ENCODE peak calls at places on chromosomes 7 and 10, in four cellular contexts. A is osteoblast, E is spleen, U is PC-9. Q is an unnamed sample.

GRCh38 chr7:116661741-116662329 is 10.2 kb upstream of the MET start:
- DNase-seq in A (no peak), E (no peak), U (no peak), Q (no peak)

GRCh38 chr7:78370931-78371330 is 572.4 kb downstream of the PHTF2 start:
- DNase-seq in A (no peak), E (no peak), U (no peak), Q (no peak)

GRCh38 chr7:124769136-124769535 is 3.5 kb upstream of the GPR37 start:
- DNase-seq in A (no peak), E (no peak), U (no peak), Q (no peak)

GRCh38 chr10:69797959-69798358 is 3.7 kb upstream of the COL13A1 start:
- DNase-seq in A (no peak), E (no peak), U (no peak), Q (no peak)

GRCh38 chr10:70970830-70971229 is 82.5 kb upstream of the PCBD1 start:
- DNase-seq in A (no peak), E (no peak), U (no peak), Q (no peak)

GRCh38 chr7:47786557-47787248 is 161.6 kb downstream of the PKD1L1 start:
- DNase-seq in A (peak), E (no peak), U (peak), Q (no peak)

GRCh38 chr7:30169585-30169978 is 34.8 kb downstream of the MTURN start:
- DNase-seq in A (no peak), E (no peak), U (no peak), Q (no peak)

GRCh38 chr7:72925546-72926120 is 738 bp downstream of the POM121 start:
- DNase-seq in A (peak), E (no peak), U (no peak), Q (no peak)

GRCh38 chr7:47941136-47941844 is 7.0 kb downstream of the PKD1L1 start:
- DNase-seq in A (peak), E (peak), U (no peak), Q (no peak)

GRCh38 chr10:9069136-9069535 is 1014.6 kb downstream of the GATA3 start:
- DNase-seq in A (no peak), E (no peak), U (peak), Q (no peak)

GRCh38 chr7:149733554-149734513 is 39.6 kb downstream of the ZNF467 start:
- DNase-seq in A (peak), E (peak), U (no peak), Q (no peak)

GRCh38 chr7:105098863-105099515 is 85.0 kb downstream of the KMT2E start:
- DNase-seq in A (no peak), E (no peak), U (no peak), Q (no peak)

GRCh38 chr7:132276986-132277716 is 299.1 kb downstream of the PLXNA4 start:
- DNase-seq in A (no peak), E (no peak), U (no peak), Q (no peak)

GRCh38 chr10:23695825-23696420 is 257.0 kb downstream of the OTUD1 start:
- DNase-seq in A (no peak), E (no peak), U (no peak), Q (no peak)

GRCh38 chr7:116363637-116364432 is 135.7 kb upstream of the CAV2 start:
- DNase-seq in A (no peak), E (no peak), U (no peak), Q (no peak)

GRCh38 chr7:30172451-30172850 is 37.7 kb downstream of the MTURN start:
- DNase-seq in A (no peak), E (no peak), U (no peak), Q (no peak)

GRCh38 chr10:124909563-124909962 is 32.4 kb upstream of the ZRANB1 start:
- DNase-seq in A (no peak), E (no peak), U (no peak), Q (no peak)

GRCh38 chr7:105838273-105839141 is 37.9 kb downstream of the ATXN7L1 start:
- DNase-seq in A (peak), E (no peak), U (no peak), Q (no peak)

GRCh38 chr7:36758879-36759278 is 34.6 kb upstream of the AOAH start:
- DNase-seq in A (no peak), E (no peak), U (no peak), Q (no peak)

GRCh38 chr7:131249003-131249402 is 78.7 kb upstream of the MKLN1 start:
- DNase-seq in A (peak), E (no peak), U (peak), Q (no peak)

GRCh38 chr7:127392566-127393369 is at the start of gene ZNF800:
- DNase-seq in A (peak), E (peak), U (peak), Q (peak)

GRCh38 chr7:105902325-105902911 is 26.0 kb upstream of the ATXN7L1 start:
- DNase-seq in A (no peak), E (no peak), U (no peak), Q (no peak)

GRCh38 chr7:8443871-8444756 is 10.7 kb downstream of the NXPH1 start:
- DNase-seq in A (no peak), E (peak), U (no peak), Q (no peak)

GRCh38 chr10:110392860-110393732 is 88.4 kb upstream of the SMNDC1 start:
- DNase-seq in A (peak), E (peak), U (no peak), Q (no peak)

GRCh38 chr7:103989785-103990775 is 622 bp upstream of the RELN start:
- DNase-seq in A (peak), E (no peak), U (no peak), Q (no peak)

GRCh38 chr10:91613411-91614253 is 19.2 kb downstream of the PPP1R3C start:
- DNase-seq in A (peak), E (no peak), U (peak), Q (no peak)

GRCh38 chr10:80567292-80567691 is 29.6 kb downstream of the SH2D4B start:
- DNase-seq in A (no peak), E (no peak), U (no peak), Q (no peak)

GRCh38 chr10:80509403-80510161 is 28.1 kb upstream of the SH2D4B start:
- DNase-seq in A (peak), E (peak), U (peak), Q (no peak)

GRCh38 chr7:154688952-154689351 is 314.0 kb downstream of the PAXIP1 start:
- DNase-seq in A (no peak), E (no peak), U (no peak), Q (no peak)

GRCh38 chr7:101159696-101160674 is 5.4 kb downstream of the VGF start:
- DNase-seq in A (peak), E (no peak), U (no peak), Q (no peak)

GRCh38 chr7:95687759-95688343 is 84.5 kb upstream of the DYNC1I1 start:
- DNase-seq in A (no peak), E (no peak), U (peak), Q (no peak)

GRCh38 chr10:49609283-49610014 is 661 bp upstream of the SLC18A3 start:
- DNase-seq in A (peak), E (peak), U (no peak), Q (no peak)

GRCh38 chr7:82599910-82600309 is 156.3 kb upstream of the CACNA2D1 start:
- DNase-seq in A (no peak), E (no peak), U (no peak), Q (no peak)

GRCh38 chr7:2824678-2825461 is 19.2 kb downstream of the GNA12 start:
- DNase-seq in A (no peak), E (no peak), U (no peak), Q (no peak)

DNA sequence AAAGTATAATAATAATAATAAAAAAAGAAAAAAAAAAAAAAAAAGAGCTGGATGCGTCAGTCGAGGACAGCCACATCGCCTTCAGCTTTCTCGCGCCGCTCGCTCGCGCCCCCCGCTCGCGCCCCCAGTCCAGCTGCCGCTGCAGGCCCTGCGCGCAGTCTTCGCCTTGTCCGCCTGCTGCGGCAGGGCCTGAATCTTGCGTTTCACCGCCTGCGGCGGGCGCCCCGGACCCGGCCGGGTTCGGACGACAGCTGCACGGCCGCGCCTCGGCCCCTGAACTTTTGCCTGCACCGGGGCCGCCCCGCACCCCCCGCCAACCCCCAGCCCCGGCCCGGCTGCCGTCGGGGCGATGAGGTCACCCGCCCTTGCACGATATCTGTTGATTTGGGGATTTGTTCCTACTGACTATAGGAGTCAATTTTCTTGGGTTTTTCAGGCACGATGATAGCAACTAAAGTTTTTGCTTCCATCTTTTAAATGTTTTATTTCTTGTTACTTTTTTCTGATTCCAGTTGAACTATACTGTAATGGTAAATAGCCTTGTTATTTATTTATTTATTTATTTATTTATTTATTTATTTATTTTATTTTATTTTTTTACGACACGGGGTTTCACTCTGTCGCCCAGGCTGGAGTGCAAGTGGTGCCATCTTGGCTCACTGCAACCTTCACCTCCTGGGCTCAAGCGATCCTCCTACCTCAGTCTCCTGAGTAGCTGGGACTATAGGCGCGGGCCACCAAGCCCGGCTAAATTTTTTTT is 33.5 kb upstream of the CPN1 start:
- DNase-seq in A (no peak), E (no peak), U (no peak), Q (no peak)
- H3K4me3 ChIP-seq in A (no peak), E (no peak), U (no peak), Q (no peak)

DNA sequence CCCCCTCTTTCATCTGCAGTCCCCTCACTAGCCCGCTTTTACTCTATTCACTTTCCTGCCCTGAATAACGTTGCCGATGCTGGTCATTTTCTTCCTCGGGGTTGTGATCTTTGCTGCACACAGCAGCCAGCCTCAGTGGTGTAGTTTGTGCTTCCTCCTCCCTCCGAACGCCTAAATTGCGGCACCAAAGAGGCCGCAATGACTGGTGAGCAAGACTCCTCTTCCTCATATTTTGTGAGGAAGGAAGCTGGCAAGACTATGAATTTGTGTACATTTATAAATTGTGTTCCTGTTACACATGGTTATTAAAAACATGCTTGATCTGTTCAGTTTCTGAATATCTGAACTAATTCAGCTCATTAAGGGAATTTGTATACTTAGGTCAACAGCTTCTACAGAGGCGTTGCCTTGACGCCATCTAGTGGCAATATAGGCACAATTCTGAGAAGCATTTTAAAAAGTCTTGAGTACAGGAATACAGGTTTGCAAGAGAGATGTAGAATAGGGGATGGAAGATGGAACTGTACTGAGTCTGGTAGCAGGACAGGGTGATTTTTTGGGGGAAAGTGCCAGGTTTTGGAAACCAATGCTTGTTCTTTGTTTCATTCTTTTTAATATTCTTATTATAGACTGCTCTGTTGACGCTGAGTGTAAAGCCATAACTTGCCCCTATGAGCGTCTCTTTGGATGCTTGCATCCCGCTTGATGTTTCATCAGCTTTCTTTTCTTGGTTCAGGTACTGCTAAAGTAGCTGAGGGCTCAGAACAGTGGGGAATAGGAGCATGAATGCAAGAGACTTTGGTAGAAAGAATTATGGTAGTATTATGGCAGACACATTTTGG is 4.1 kb upstream of the TAS2R5 start:
- DNase-seq in A (peak), E (no peak), U (peak), Q (peak)
- TF ChIP-seq CTCF in A (peak), E (peak), U (peak), Q (peak)

GRCh38 chr7:158991824-158992621 is 135.7 kb downstream of the DYNC2I1 start:
- DNase-seq in A (no peak), E (no peak), U (no peak), Q (no peak)
- H3K4me3 ChIP-seq in A (no peak), E (no peak), U (no peak), Q (no peak)

DNA sequence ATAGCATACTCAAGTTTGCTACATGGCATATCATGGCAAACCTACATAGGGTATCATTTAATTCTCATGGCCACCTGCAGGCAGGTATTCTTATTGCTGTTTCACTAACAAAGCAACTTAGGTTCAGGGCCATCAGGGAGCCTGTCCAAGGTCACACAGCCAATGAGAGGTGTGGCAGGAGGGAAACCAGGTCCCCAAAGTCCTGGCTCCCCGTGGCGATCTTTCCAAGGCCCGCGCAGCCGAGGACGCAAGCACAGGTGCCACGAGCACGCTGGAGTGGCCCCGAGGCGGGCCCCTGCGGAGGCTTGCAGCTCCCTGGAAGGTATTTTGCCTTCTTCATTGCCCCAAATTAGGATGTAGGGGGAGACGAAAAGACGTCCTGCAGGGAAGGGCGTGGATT is 20.8 kb downstream of the PRKAG2 start:
- DNase-seq in A (peak), E (no peak), U (no peak), Q (no peak)
- TF ChIP-seq CTCF in A (no peak), E (no peak), U (peak), Q (no peak)

DNA sequence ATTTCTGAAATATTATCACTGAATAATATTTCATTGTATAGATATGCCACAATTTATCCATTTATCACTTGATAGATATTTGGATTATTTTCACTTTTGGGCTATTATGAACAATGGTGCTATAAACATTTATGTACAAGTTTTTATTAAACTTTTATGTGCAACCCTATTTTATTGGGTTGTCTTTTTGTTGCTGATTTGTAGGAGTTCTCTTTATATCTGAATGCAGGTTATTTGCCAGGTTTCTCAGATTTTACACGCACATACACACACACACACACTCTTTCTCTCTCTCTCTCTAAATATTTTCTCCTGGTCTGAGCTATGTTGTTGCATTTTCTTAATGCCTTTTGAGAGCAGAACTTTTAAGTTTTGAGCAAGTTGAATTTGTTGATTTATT is 36.2 kb downstream of the ADK start:
- DNase-seq in A (no peak), E (no peak), U (no peak), Q (no peak)
- H3K4me3 ChIP-seq in A (no peak), E (no peak), U (no peak), Q (no peak)

DNA sequence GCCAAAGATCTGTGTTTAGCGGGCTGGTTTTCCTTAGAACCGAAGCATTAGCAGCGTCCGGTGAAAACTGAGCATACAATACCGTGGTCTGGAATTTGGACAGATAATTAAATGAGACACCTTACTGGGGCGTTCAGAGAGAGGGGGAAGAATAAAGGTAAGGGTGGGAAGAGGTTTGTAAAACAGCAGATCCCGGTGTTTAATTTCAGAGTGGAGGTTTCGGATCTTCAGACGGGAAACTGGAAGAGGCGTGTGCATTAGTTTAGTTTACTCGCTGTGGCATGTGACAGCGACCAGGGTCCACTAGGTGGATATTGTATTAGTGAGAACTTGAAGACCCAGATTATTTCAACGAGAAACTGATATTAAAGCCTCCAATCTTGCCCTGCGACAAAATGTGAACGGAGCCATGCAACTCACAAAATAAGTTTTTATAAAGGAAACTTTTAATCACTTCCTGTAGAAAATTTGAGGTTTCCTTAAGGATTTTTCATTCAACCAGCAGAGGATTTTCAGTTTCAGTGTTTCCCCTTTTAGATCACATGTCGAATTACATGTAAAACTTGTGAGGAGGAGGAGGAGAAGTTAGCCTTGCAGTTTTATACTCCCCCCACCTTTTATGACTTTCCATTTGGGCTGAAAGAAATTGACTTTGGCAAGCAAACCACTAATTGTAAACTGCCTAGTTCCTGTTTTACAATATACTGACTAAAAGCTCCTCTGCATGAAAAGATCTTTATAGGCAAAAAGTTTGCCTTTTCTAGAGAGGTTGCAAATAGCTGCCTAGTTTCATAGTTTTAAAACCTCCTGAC is 2.8 kb downstream of the BAMBI start:
- DNase-seq in A (no peak), E (no peak), U (no peak), Q (peak)
- TF ChIP-seq CTCF in A (peak), E (no peak), U (no peak), Q (peak)

GRCh38 chr10:129964611-129965417 is 740 bp upstream of the EBF3 start:
- DNase-seq in A (peak), E (peak), U (no peak), Q (no peak)
- H3K4me3 ChIP-seq in A (peak), E (peak), U (no peak), Q (peak)

DNA sequence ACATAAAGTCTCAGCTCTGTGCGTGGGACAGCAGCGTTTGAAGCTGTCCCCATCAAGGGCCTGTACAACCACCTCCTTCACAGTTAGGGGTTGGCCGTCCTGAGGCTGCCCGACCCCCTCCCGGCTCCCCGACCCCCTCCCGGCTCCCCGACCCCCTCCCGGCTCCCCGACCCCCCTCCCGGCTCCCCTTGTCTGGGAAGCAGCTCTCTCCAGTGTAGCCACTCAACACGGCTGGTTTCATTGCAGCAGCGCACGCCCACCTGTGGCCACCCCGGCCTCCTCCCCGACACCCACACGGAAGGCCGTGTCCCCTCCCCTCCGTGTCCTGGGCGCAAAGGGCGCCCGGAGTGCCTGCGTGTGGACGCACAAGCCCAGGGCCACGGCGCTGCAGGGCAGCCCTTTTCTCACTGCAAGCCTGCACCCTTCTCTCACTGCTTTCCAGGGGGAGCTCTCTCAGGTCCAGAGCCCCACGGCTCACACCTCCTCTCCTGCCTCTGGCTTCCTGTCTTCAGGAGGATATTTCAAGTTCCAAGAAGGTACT is 20.9 kb upstream of the FAM20C start:
- DNase-seq in A (peak), E (no peak), U (no peak), Q (no peak)
- TF ChIP-seq CTCF in A (no peak), E (no peak), U (no peak), Q (no peak)

GRCh38 chr10:3807221-3807927 is 22.4 kb upstream of the KLF6 start:
- DNase-seq in A (no peak), E (no peak), U (no peak), Q (no peak)
- H3K4me3 ChIP-seq in A (peak), E (peak), U (no peak), Q (no peak)